ENCODE peak calls at places on chromosome 16, in four cellular contexts. B is stimulated activated CD8-positive, alpha-beta memory T cell treated with anti-CD3 and anti-CD28 coated beads, Interleukin-2, amount 100 ng/mL, for 1 hour; C is anterior cingulate cortex; L is GM10248. T is an unnamed sample.

GRCh38 chr16:24858219-24859041 is 12.7 kb downstream of the SLC5A11 start:
- DNase-seq in B (peak), C (no peak), L (peak), T (no peak)

GRCh38 chr16:12349950-12350842 is 373.7 kb downstream of the SNX29 start:
- DNase-seq in B (no peak), C (no peak), L (no peak), T (no peak)

GRCh38 chr16:17014484-17015121 is 456.2 kb downstream of the XYLT1 start:
- DNase-seq in B (no peak), C (no peak), L (no peak), T (no peak)

GRCh38 chr16:53518550-53519416 is 15.8 kb upstream of the AKTIP start:
- DNase-seq in B (peak), C (no peak), L (peak), T (no peak)

GRCh38 chr16:590875-591200 is 972 bp downstream of the RAB40C start:
- DNase-seq in B (no peak), C (no peak), L (no peak), T (no peak)

GRCh38 chr16:56281256-56281805 is 90.0 kb downstream of the GNAO1 start:
- DNase-seq in B (no peak), C (no peak), L (no peak), T (peak)

GRCh38 chr16:69077251-69077650 is 28.2 kb upstream of the HAS3 start:
- DNase-seq in B (no peak), C (no peak), L (no peak), T (no peak)

GRCh38 chr16:53817117-53817516 is 113.2 kb downstream of the FTO start:
- DNase-seq in B (no peak), C (no peak), L (no peak), T (no peak)

GRCh38 chr16:56417138-56417537 is 8.2 kb downstream of the AMFR start:
- DNase-seq in B (no peak), C (no peak), L (no peak), T (no peak)

GRCh38 chr16:9225527-9226316 is 134.3 kb downstream of the HAPSTR1 start:
- DNase-seq in B (no peak), C (no peak), L (peak), T (peak)

GRCh38 chr16:64380751-64381150 is 741.1 kb downstream of the CDH11 start:
- DNase-seq in B (no peak), C (no peak), L (no peak), T (no peak)

GRCh38 chr16:58418601-58419000 is 26.3 kb downstream of the GINS3 start:
- DNase-seq in B (no peak), C (no peak), L (peak), T (no peak)